ENCODE peak calls at places on chromosomes 6 and 20, in four cellular contexts. G, A, O and B are unnamed samples.

GRCh38 chr6:167760979-167761793 is 65.5 kb upstream of the AFDN start:
- DNase-seq in A (peak; percentile 89), G (peak; percentile 77), O (peak; percentile 75), B (no peak)

GRCh38 chr6:46704562-46704961 is 16.9 kb downstream of the TDRD6 start:
- DNase-seq in G (no peak), A (no peak), O (peak; percentile 25), B (no peak)

GRCh38 chr20:61895016-61895415 is 170.7 kb downstream of the TAF4 start:
- DNase-seq in O (no peak), A (no peak), G (no peak), B (no peak)

GRCh38 chr20:15992564-15992963 is 580.7 kb downstream of the KIF16B start:
- DNase-seq in O (no peak), G (no peak), A (no peak), B (peak; percentile 1)

GRCh38 chr20:62352402-62353288 is 14.5 kb downstream of the LAMA5 start:
- DNase-seq in G (peak; percentile 93), O (no peak), A (peak; percentile 97), B (no peak)

GRCh38 chr20:6074145-6074561 is 20.3 kb upstream of the LRRN4 start:
- DNase-seq in G (no peak), A (no peak), O (no peak), B (no peak)

GRCh38 chr6:96468681-96469224 is 52.9 kb upstream of the UFL1 start:
- DNase-seq in O (no peak), A (no peak), G (no peak), B (no peak)

GRCh38 chr6:14703586-14703985 is 542.3 kb upstream of the JARID2 start:
- DNase-seq in G (no peak), A (no peak), O (peak; percentile 53), B (no peak)

GRCh38 chr6:87923389-87924050 is 124.1 kb upstream of the SPACA1 start:
- DNase-seq in G (no peak), A (no peak), O (no peak), B (no peak)

GRCh38 chr6:144712541-144712940 is 427.4 kb downstream of the UTRN start:
- DNase-seq in O (peak; percentile 30), G (no peak), A (no peak), B (no peak)

GRCh38 chr6:137853569-137854213 is 13.4 kb upstream of the TNFAIP3 start:
- DNase-seq in O (peak; percentile 74), G (no peak), A (no peak), B (no peak)

GRCh38 chr6:147022041-147022440 is 182.2 kb upstream of the STXBP5 start:
- DNase-seq in O (no peak), G (no peak), A (no peak), B (no peak)

GRCh38 chr20:52552181-52552872 is 360.7 kb upstream of the ZFP64 start:
- DNase-seq in O (peak; percentile 22), A (no peak), G (no peak), B (peak; percentile 27)

GRCh38 chr6:147040041-147040440 is 164.2 kb upstream of the STXBP5 start:
- DNase-seq in O (peak; percentile 84), A (no peak), G (no peak), B (no peak)

GRCh38 chr6:12456343-12456742 is 166.2 kb downstream of the EDN1 start:
- DNase-seq in A (no peak), G (no peak), O (no peak), B (no peak)

GRCh38 chr20:53116733-53117132 is 144.6 kb downstream of the TSHZ2 start:
- DNase-seq in G (no peak), A (no peak), O (no peak), B (no peak)

GRCh38 chr6:4606681-4607025 is 169.6 kb upstream of the CDYL start:
- DNase-seq in G (no peak), A (no peak), O (no peak), B (no peak)

GRCh38 chr6:4608361-4609115 is 167.7 kb upstream of the CDYL start:
- DNase-seq in A (no peak), O (no peak), G (no peak), B (no peak)

GRCh38 chr6:4606016-4606415 is 170.2 kb upstream of the CDYL start:
- DNase-seq in A (no peak), O (no peak), G (no peak), B (no peak)

GRCh38 chr6:4607793-4608192 is 168.4 kb upstream of the CDYL start:
- DNase-seq in G (no peak), O (no peak), A (no peak), B (no peak)

DNA sequence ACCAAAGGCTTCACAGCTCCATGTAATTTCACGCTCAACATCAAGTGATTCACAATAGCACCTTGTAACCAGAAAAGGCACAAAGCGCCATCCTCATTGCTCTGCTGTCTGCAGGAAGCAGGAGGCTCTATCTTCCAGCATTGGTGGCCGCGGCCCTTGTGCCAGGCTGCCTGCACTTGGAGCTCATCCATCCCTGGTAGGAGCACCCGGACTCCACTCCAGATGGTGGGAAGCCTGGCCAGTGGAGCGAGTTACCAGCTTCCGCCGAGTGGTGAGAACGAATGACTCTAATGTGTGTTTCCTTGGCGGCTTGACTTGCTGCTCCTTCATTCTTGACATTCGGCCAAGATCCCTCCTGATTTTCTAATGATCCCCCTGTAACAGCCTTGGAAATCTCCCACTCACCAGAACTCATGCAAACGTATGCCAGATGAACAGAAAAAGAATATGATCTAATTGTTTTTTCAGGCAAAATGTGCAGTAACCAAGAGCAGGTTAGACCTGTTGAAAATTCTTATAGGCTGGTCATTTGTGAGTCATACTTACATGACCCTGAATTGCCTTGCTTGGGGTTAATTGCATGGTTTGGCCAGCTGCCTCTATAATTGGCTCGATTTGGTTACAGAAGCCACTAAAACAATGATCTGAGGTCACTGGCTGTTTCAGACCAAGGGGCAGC is 169.0 kb upstream of the CDYL start:
- DNase-seq in O (peak; percentile 94), A (peak; percentile 73), G (no peak), B (peak; percentile 43)
- H3K4me3 ChIP-seq in O (no peak overlapping the region), A (peak overlapping the region; percentile 7), G (peak overlapping the region; percentile 11), B (no peak overlapping the region)

DNA sequence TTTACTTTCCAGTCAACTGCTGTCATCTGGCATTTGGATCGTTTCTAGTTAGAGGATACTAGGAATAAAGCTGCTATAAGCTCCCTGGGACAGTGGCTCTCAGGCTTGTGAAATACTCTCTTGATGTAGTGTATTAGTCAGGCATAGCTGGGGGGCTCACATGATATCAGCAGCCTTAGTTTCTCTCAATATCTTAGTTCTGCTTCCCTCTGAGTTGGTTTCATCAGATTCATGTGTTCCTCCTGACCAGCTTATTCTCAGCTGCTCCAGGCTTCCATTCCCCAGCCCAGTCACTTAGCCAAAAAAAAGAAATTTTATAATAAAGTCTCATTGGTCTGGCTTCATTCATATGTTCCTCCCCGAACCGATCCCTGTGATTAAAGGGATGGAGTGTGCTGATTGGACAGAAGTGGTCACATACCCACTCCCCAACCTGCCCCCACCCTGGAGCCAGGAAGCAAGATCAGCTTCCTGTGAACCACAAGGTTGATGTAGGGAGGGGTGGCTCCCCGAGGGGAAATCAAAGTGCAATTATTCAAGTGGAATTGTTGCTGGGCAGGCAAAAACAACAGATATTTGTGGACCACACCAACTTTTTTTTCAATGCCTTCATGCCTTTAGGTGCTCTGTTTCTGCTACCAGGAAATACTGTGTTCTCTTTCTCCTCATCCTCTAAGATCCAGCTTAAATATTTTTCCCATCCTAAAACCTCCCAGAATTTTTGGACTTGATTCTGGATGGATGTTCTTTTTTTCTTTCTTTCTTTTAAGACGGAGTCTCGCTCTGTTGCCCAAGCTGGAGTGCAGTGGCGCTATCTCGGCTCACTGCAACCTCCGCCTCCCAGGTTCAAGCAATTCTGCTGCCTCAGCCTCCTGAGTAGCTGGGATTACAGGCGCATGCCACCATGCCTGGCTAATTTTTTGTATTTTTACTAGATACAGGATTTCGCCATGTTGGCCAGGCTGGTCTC is 11.2 kb upstream of the B4GALT5 start:
- DNase-seq in A (peak; percentile 67), G (no peak), O (peak; percentile 19), B (no peak)
- H3K4me3 ChIP-seq in A (no peak overlapping the region), G (no peak overlapping the region), O (no peak overlapping the region), B (no peak overlapping the region)

DNA sequence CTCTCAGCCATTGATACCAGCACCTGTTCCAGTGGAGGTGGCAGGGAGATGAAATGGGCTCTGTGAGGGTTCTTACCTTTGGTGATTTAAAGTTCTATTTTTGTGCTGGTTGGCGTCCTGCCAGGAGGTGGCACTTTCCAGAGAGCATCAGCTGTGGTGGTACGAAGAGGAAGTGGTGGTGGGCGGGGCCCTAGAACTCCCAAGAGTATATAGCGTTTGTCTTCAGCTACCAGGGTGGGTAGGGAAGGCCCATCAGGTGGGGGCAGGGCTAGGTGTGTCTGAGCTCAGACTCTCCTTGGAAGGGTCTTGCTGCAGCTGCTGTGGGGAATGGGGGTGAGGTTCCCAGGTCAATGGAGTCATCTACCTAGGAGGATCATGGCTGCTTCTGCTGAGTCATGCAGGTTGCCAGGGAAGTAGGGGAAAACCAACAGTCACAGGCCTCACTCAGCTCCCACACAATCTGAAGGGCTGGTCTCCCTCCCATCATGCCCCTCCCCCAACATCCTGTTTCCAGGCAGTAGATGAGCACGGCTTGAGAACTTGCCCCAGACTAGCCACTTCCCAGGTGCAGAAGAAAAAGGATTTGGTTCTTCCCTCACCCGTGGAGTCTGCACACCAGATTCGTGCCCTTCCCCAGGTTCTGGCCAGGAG is 46.6 kb downstream of the MOXD1 start:
- DNase-seq in O (no peak), A (peak; percentile 64), G (no peak), B (peak; percentile 16)
- H3K4me3 ChIP-seq in O (no peak overlapping the region), A (no peak overlapping the region), G (no peak overlapping the region), B (no peak overlapping the region)

GRCh38 chr20:25252226-25252625 is 4.3 kb downstream of the PYGB start:
- DNase-seq in A (peak; percentile 57), O (no peak), G (no peak), B (no peak)

GRCh38 chr20:25251558-25251957 is 3.7 kb downstream of the PYGB start:
- DNase-seq in G (no peak), O (no peak), A (peak; percentile 56), B (no peak)

GRCh38 chr20:25251019-25251418 is 3.1 kb downstream of the PYGB start:
- DNase-seq in G (no peak), A (no peak), O (no peak), B (no peak)

GRCh38 chr20:25249198-25249931 is 1.5 kb downstream of the PYGB start:
- DNase-seq in A (peak; percentile 78), O (peak; percentile 46), G (no peak), B (no peak)

DNA sequence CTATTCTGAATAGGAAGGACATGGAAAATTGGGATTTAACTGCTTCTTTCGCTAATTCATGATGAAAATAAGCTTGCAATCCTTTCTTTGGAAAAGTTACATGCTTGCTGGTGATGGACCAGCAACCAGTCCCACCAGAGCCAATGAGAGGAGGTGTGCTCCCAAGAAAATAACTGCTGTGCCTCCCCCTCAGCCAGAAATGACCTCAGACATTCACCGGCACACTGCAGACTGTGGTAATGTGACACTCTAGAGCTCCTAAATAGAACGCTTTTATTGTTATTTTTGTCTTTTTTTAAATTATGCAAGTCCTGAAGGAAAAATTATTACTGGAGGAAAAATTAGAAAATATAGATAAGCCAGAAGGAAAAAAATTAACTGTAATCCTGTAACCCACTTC is 2.6 kb downstream of the PYGB start:
- DNase-seq in O (no peak), A (peak; percentile 48), G (no peak), B (no peak)
- H3K4me3 ChIP-seq in O (peak overlapping the region; percentile 71), A (peak overlapping the region; percentile 81), G (peak overlapping the region; percentile 92), B (peak overlapping the region; percentile 77)